ENCODE peak calls at places on chromosomes 16 and 17, in five cellular contexts. Q is Peyer's patch, H is right cardiac atrium, J is A549, U is aorta. M is an unnamed sample.
A peak's percentile ranks its signal among the peaks of the same experiment; 100 is the strongest.

GRCh38 chr16:74743668-74744299 is 30.8 kb downstream of the FA2H start:
- DNase-seq in Q (peak; percentile 95), H (no peak), U (no peak), J (peak; percentile 99), M (peak; percentile 95)

GRCh38 chr17:60231234-60231633 is 81.5 kb downstream of the CA4 start:
- DNase-seq in U (no peak), Q (no peak), H (no peak), J (peak; percentile 44), M (no peak)

GRCh38 chr16:50273888-50274770 is 7.8 kb downstream of the ADCY7 start:
- DNase-seq in H (peak; percentile 16), U (peak; percentile 66), Q (peak; percentile 82), J (no peak), M (peak; percentile 60)

GRCh38 chr17:47736501-47737211 is 3.6 kb downstream of the TBX21 start:
- DNase-seq in H (no peak), Q (peak; percentile 40), J (no peak), U (no peak), M (no peak)

GRCh38 chr17:82023447-82024241 is 539 bp downstream of the LRRC45 start:
- DNase-seq in H (no peak), Q (no peak), J (no peak), U (no peak), M (peak; percentile 34)

GRCh38 chr16:75193730-75194444 is 13.1 kb downstream of the CTRB2 start:
- DNase-seq in U (no peak), H (no peak), J (no peak), Q (no peak), M (no peak)

GRCh38 chr17:3916013-3916696 is at the start of gene P2RX1:
- DNase-seq in Q (peak; percentile 81), U (peak; percentile 76), J (no peak), H (peak; percentile 71), M (peak; percentile 79)

GRCh38 chr16:78235168-78235800 is 135.8 kb downstream of the WWOX start:
- DNase-seq in U (peak; percentile 73), H (peak; percentile 51), J (peak; percentile 68), Q (peak; percentile 83), M (peak; percentile 74)

GRCh38 chr17:11803226-11803625 is 194.0 kb downstream of the ZNF18 start:
- DNase-seq in Q (no peak), U (no peak), J (no peak), H (no peak), M (no peak)

GRCh38 chr16:77660311-77660710 is 62.0 kb upstream of the NUDT7 start:
- DNase-seq in U (no peak), Q (no peak), J (peak; percentile 36), H (no peak), M (no peak)

GRCh38 chr17:66730497-66730923 is 104.4 kb upstream of the CACNG5 start:
- DNase-seq in H (no peak), U (no peak), J (no peak), Q (no peak), M (no peak)

GRCh38 chr17:7215136-7215638 is 4.4 kb downstream of the DLG4 start:
- DNase-seq in H (no peak), Q (no peak), J (no peak), U (no peak), M (no peak)
- H3K4me1 ChIP-seq in H (no peaks in the 10 kb centered on the region), Q (peaks cover 5% of the 10 kb centered on the region), J (peaks cover 43% of the 10 kb centered on the region), U (no peaks in the 10 kb centered on the region), M (peaks cover 55% of the 10 kb centered on the region)

DNA sequence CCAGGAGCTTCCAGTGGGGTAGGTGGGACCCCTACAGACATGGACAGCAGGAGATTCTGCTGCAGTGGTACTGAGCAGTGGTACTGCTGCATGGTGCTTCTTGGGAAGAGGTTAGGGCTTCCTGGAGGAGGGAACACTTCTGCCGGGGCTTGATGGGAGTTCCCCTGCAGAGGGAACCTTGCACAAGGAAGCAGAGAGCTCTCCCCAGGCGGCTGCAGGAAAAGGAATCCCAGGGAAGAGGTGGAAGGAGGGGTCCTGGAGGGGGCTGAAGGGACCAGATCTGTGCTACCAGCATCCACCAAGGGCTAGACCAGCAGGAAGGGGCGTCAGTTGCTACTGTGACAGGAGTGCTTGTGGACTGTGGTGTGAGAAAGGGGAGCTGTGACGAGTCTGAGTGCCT is 10.6 kb downstream of the RIPOR1 start:
- DNase-seq in H (no peak), J (no peak), Q (no peak), U (no peak), M (no peak)
- H3K4me1 ChIP-seq in H (peaks cover 9% of the 10 kb centered on the region), J (peaks cover 9% of the 10 kb centered on the region), Q (peaks cover 15% of the 10 kb centered on the region), U (no peaks in the 10 kb centered on the region), M (peaks cover 30% of the 10 kb centered on the region)

GRCh38 chr17:5002121-5002788 is 4.5 kb downstream of the KIF1C start:
- DNase-seq in U (no peak), H (no peak), J (no peak), Q (no peak), M (no peak)
- H3K4me1 ChIP-seq in U (no peaks in the 10 kb centered on the region), H (no peaks in the 10 kb centered on the region), J (peaks cover 20% of the 10 kb centered on the region), Q (peaks cover 3% of the 10 kb centered on the region), M (peaks cover 11% of the 10 kb centered on the region)

GRCh38 chr16:65788434-65789147 is 577.9 kb upstream of the CDH5 start:
- DNase-seq in Q (no peak), U (no peak), J (no peak), H (no peak), M (no peak)

GRCh38 chr16:65789546-65789945 is 576.9 kb upstream of the CDH5 start:
- DNase-seq in H (no peak), J (no peak), U (no peak), Q (no peak), M (no peak)

GRCh38 chr16:65783709-65784474 is 582.6 kb upstream of the CDH5 start:
- DNase-seq in H (no peak), U (no peak), J (no peak), Q (no peak), M (no peak)

GRCh38 chr16:65789148-65789545 is 577.3 kb upstream of the CDH5 start:
- DNase-seq in H (no peak), J (no peak), U (no peak), Q (no peak), M (no peak)

GRCh38 chr16:65786916-65787315 is 579.6 kb upstream of the CDH5 start:
- DNase-seq in U (no peak), J (no peak), Q (no peak), H (no peak), M (no peak)
- H3K4me1 ChIP-seq in U (peaks cover 8% of the 10 kb centered on the region), J (no peaks in the 10 kb centered on the region), Q (no peaks in the 10 kb centered on the region), H (peaks cover 1% of the 10 kb centered on the region), M (no peaks in the 10 kb centered on the region)

GRCh38 chr17:10756604-10757003 is 26.8 kb upstream of the TMEM220 start:
- DNase-seq in H (no peak), U (no peak), Q (no peak), J (no peak), M (no peak)
- H3K4me1 ChIP-seq in H (no peaks in the 10 kb centered on the region), U (no peaks in the 10 kb centered on the region), Q (no peaks in the 10 kb centered on the region), J (no peaks in the 10 kb centered on the region), M (peaks cover 5% of the 10 kb centered on the region)

GRCh38 chr16:65409505-65409904 is 287.6 kb upstream of the CDH11 start:
- DNase-seq in J (no peak), H (no peak), U (no peak), Q (no peak), M (no peak)
- H3K4me1 ChIP-seq in J (no peaks in the 10 kb centered on the region), H (no peaks in the 10 kb centered on the region), U (no peaks in the 10 kb centered on the region), Q (no peaks in the 10 kb centered on the region), M (no peaks in the 10 kb centered on the region)

GRCh38 chr17:74748529-74749261 is at the start of gene NHERF1:
- DNase-seq in U (peak; percentile 96), Q (peak; percentile 97), H (no peak), J (peak; percentile 90), M (peak; percentile 96)

GRCh38 chr17:74751210-74751529 is 2.7 kb downstream of the NHERF1 start:
- DNase-seq in H (no peak), J (no peak), Q (no peak), U (no peak), M (no peak)

GRCh38 chr17:74749262-74750038 is 1.0 kb downstream of the NHERF1 start:
- DNase-seq in Q (peak; percentile 83), H (no peak), J (no peak), U (no peak), M (peak; percentile 59)

GRCh38 chr17:74750327-74751069 is 2.1 kb downstream of the NHERF1 start:
- DNase-seq in J (no peak), Q (peak; percentile 84), U (no peak), H (no peak), M (peak; percentile 66)

DNA sequence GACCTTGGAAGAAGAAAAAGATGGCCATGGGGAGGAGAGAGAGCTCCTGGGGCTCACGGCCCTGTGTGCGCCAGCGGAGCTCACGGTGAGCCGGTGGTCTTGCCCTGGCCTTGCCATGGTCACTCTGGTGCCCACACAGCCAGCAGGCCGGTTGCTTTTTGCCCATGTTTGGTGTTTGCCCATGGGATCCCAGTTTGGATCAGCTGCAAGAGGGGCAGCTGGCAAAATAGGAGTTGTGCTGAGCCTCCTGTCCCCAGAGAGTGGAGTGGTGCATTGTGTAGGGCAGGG is 1.6 kb downstream of the NHERF1 start:
- DNase-seq in Q (no peak), U (no peak), J (no peak), H (no peak), M (no peak)
- H3K4me1 ChIP-seq in Q (peaks cover 15% of the 10 kb centered on the region), U (no peaks in the 10 kb centered on the region), J (peaks cover 30% of the 10 kb centered on the region), H (peaks cover 6% of the 10 kb centered on the region), M (peaks cover 67% of the 10 kb centered on the region)

DNA sequence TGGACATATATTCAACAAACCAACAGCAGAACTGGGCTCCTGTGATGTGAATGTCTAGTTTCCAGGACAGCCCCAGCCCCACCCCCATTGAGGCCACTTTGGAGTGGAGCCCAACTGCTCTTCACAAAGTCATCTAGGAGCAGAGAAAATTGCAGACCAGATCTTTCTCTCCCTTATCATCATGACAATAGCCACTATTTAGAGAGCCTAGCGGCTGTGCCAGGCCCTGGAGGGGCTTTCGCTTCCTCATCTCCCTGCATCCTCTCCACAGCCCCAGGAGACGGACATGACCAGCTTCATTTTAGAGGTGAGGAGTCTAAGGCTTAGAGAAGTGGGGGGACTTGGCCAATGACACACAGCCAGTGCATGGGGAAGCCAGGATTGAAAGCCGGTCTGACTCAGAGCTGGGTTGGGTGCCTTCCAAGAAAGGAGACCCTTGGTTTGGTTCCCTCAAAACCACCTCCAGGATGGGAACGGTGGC is 1.4 kb downstream of the PRSS8 start:
- DNase-seq in H (no peak), Q (no peak), U (no peak), J (no peak), M (no peak)
- H3K4me1 ChIP-seq in H (peaks cover 8% of the 10 kb centered on the region), Q (peaks cover 17% of the 10 kb centered on the region), U (no peaks in the 10 kb centered on the region), J (peaks cover 28% of the 10 kb centered on the region), M (peaks cover 16% of the 10 kb centered on the region)